ENCODE peak calls at places on chromosomes 11 and 22, in five cellular contexts. U, F, H, J and C are unnamed samples. For H3K27me3 and H3K36me3, the result is how much of the 10 kb centered on the place peaks cover.

GRCh38 chr11:92246637-92247036 is 22.0 kb downstream of the FAT3 start:
- DNase-seq in U (no peak), F (no peak), H (no peak), J (no peak), C (no peak)

GRCh38 chr11:77658213-77659013 is 20.8 kb upstream of the CLNS1A start:
- DNase-seq in U (no peak), F (no peak), H (no peak), J (peak), C (peak)

GRCh38 chr11:18698341-18699268 is at the start of gene TMEM86A:
- DNase-seq in U (peak), F (peak), H (peak), J (peak), C (no peak)

GRCh38 chr11:113937918-113938317 is 33.3 kb downstream of the HTR3B start:
- DNase-seq in U (no peak), F (no peak), H (no peak), J (no peak), C (no peak)

GRCh38 chr11:45518853-45519545 is 146.4 kb downstream of the CHST1 start:
- DNase-seq in U (no peak), F (no peak), H (no peak), J (no peak), C (no peak)

GRCh38 chr11:13942908-13943505 is 19.5 kb upstream of the SPON1 start:
- DNase-seq in U (no peak), F (no peak), H (no peak), J (peak), C (no peak)

GRCh38 chr11:57370251-57370650 is 10.7 kb downstream of the PRG3 start:
- DNase-seq in U (no peak), F (no peak), H (no peak), J (peak), C (peak)

GRCh38 chr11:58179648-58180047 is 9.2 kb upstream of the OR9Q2 start:
- DNase-seq in U (peak), F (no peak), H (no peak), J (no peak), C (no peak)

GRCh38 chr22:37427128-37427710 is at the start of gene ELFN2:
- DNase-seq in U (no peak), F (no peak), H (no peak), J (peak), C (no peak)

GRCh38 chr22:49197986-49198704 is 629.5 kb downstream of the BRD1 start:
- DNase-seq in U (no peak), F (no peak), H (peak), J (no peak), C (no peak)

GRCh38 chr11:57424802-57425564 is 1.9 kb downstream of the SLC43A3 start:
- DNase-seq in U (peak), F (peak), H (peak), J (peak), C (peak)

GRCh38 chr22:19360300-19360792 is 68.8 kb upstream of the CLTCL1 start:
- DNase-seq in U (no peak), F (no peak), H (peak), J (no peak), C (no peak)

GRCh38 chr11:14229472-14229871 is 129.5 kb downstream of the RRAS2 start:
- DNase-seq in U (no peak), F (no peak), H (no peak), J (no peak), C (no peak)

GRCh38 chr11:121539000-121539399 is 86.2 kb upstream of the SORL1-AS1 start:
- DNase-seq in U (no peak), F (no peak), H (no peak), J (no peak), C (no peak)

GRCh38 chr22:43511276-43511910 is 99.6 kb downstream of the MPPED1 start:
- DNase-seq in U (no peak), F (no peak), H (no peak), J (no peak), C (no peak)

GRCh38 chr11:27088353-27088752 is 47.7 kb downstream of the BBOX1 start:
- DNase-seq in U (no peak), F (no peak), H (no peak), J (peak), C (no peak)

GRCh38 chr22:43038325-43038724 is 23.4 kb upstream of the PACSIN2 start:
- DNase-seq in U (no peak), F (no peak), H (no peak), J (no peak), C (no peak)

GRCh38 chr11:95254139-95254704 is 23.2 kb upstream of the SESN3 start:
- DNase-seq in U (peak), F (peak), H (peak), J (peak), C (peak)

GRCh38 chr11:77095551-77096490 is 6.8 kb upstream of the OMP start:
- DNase-seq in U (peak), F (peak), H (peak), J (no peak), C (no peak)

GRCh38 chr11:79949574-79949973 is 508.7 kb upstream of the TENM4 start:
- DNase-seq in U (no peak), F (no peak), H (no peak), J (no peak), C (no peak)

GRCh38 chr22:29617922-29618629 is 14.6 kb downstream of the NF2 start:
- DNase-seq in U (no peak), F (no peak), H (no peak), J (peak), C (no peak)

GRCh38 chr11:68430384-68430783 is 30.2 kb upstream of the PPP6R3 start:
- DNase-seq in U (no peak), F (no peak), H (no peak), J (no peak), C (no peak)

GRCh38 chr22:35657571-35658312 is 9.5 kb downstream of the APOL6 start:
- DNase-seq in U (no peak), F (no peak), H (no peak), J (no peak), C (no peak)

GRCh38 chr11:96426356-96427103 is 36.7 kb downstream of the JRKL start:
- DNase-seq in U (no peak), F (no peak), H (no peak), J (peak), C (no peak)

GRCh38 chr11:14132312-14132711 is 169.8 kb downstream of the SPON1 start:
- DNase-seq in U (no peak), F (no peak), H (peak), J (no peak), C (no peak)

GRCh38 chr22:29312218-29313125 is 3.0 kb downstream of the RASL10A start:
- DNase-seq in U (no peak), F (no peak), H (no peak), J (no peak), C (no peak)

GRCh38 chr11:62545437-62546243 is 966 bp downstream of the AHNAK start:
- DNase-seq in U (peak), F (peak), H (peak), J (peak), C (peak)

GRCh38 chr11:109972939-109973338 is 120.3 kb upstream of the ZC3H12C start:
- DNase-seq in U (no peak), F (no peak), H (no peak), J (no peak), C (no peak)

GRCh38 chr22:27349456-27349855 is 452.1 kb downstream of the MN1 start:
- DNase-seq in U (no peak), F (no peak), H (no peak), J (peak), C (no peak)

GRCh38 chr11:75757651-75758050 is 10.9 kb upstream of the DGAT2 start:
- DNase-seq in U (no peak), F (no peak), H (no peak), J (no peak), C (no peak)

GRCh38 chr11:25317221-25317620 is 820.4 kb downstream of the LUZP2 start:
- DNase-seq in U (no peak), F (no peak), H (no peak), J (peak), C (no peak)

GRCh38 chr11:10496296-10496936 is 41.4 kb downstream of the AMPD3 start:
- DNase-seq in U (no peak), F (no peak), H (no peak), J (no peak), C (no peak)

GRCh38 chr11:69801513-69802335 is 17.5 kb downstream of the FGF3 start:
- DNase-seq in U (no peak), F (no peak), H (peak), J (no peak), C (no peak)

GRCh38 chr22:37464181-37464580 is 22.0 kb downstream of the MFNG start:
- DNase-seq in U (no peak), F (no peak), H (no peak), J (no peak), C (no peak)

DNA sequence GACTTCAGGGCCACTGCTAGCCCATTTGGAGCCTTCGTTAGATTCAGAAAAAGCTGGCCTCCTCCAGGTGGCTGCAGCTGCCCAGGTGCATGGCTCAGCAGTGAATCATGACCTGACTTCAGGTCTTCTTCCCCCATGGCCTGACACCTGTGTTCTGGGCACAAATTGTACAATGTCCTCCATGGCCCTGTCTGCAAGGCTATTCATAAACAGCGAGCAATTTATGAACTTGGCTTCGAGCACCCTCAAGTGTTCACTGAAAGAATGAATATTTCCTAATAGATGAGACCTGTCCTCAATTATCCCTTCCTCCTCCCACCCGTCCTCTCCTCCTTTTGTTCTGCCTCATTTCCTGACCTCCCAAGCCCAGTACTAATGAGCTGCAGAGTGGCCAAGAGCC is 12.2 kb upstream of the VPS37C start:
- DNase-seq in U (no peak), F (no peak), H (no peak), J (no peak), C (no peak)
- H3K27me3 ChIP-seq in U (under half), F (under half), H (under half), J (under half), C (under half)

GRCh38 chr11:66465371-66466224 is 1.1 kb upstream of the PELI3 start:
- DNase-seq in U (no peak), F (no peak), H (no peak), J (no peak), C (no peak)

GRCh38 chr11:66462911-66463310 is 3.8 kb upstream of the PELI3 start:
- DNase-seq in U (no peak), F (no peak), H (no peak), J (no peak), C (no peak)

GRCh38 chr11:66466225-66467033 is at the start of gene PELI3:
- DNase-seq in U (peak), F (peak), H (peak), J (peak), C (peak)

GRCh38 chr11:66467034-66467659 is 442 bp downstream of the PELI3 start:
- DNase-seq in U (no peak), F (peak), H (peak), J (peak), C (no peak)

GRCh38 chr11:66464916-66465315 is 1.8 kb upstream of the PELI3 start:
- DNase-seq in U (no peak), F (no peak), H (no peak), J (no peak), C (no peak)
- H3K4me3 ChIP-seq in U (no peak), F (no peak), H (no peak), J (no peak), C (no peak)

DNA sequence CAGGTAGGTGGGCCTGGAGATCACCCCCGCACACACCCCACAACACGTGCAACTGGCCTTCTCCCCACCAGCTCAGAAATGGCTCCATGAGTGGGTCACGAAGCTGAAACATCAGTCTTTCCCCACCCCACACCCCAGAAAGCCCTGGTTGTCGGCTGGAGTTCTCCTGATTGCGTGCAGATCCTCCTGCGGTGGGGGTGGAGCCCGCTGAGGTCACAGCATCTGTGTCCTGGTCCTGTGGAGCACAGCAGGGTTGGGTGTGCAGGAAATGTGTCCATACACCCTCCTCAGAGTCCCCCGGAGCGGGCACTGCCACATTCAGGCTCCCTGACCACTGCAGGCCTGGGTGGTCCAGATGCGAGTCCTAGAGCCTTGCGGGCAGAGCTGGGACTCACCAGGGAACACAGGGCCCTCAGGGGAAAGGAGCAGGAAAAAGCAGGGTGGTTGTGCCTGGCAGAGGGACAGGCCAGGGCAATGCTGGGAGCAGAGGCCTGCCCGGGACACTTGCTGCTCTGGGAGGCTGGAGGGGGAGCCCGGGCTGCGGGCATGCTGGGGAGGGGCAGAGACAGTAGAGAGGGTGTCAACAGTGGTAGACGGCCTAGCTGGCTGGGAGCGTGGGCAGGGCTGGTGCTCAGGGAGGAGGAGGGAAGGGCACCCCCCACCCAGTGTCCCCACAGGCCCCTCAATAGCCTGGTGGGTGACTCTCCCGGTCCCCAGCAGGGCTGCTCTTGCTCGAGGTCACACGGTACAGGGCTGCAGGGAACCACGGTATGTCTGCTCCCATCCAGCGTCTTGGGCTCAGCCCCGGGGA is 42.4 kb upstream of the PPARA start:
- DNase-seq in U (no peak), F (no peak), H (no peak), J (no peak), C (no peak)
- H3K36me3 ChIP-seq in U (half or more), F (under half), H (under half), J (half or more), C (half or more)

GRCh38 chr22:39094717-39095389 is 2.2 kb upstream of the APOBEC3H start:
- DNase-seq in U (no peak), F (peak), H (peak), J (no peak), C (no peak)

GRCh38 chr22:39097098-39098020 is at the start of gene APOBEC3H:
- DNase-seq in U (no peak), F (peak), H (peak), J (peak), C (no peak)

GRCh38 chr22:39098576-39098975 is 1.5 kb downstream of the APOBEC3H start:
- DNase-seq in U (no peak), F (peak), H (no peak), J (no peak), C (no peak)

GRCh38 chr22:39098026-39098425 is 982 bp downstream of the APOBEC3H start:
- DNase-seq in U (no peak), F (peak), H (no peak), J (no peak), C (no peak)

GRCh38 chr22:39095971-39096370 is 1.1 kb upstream of the APOBEC3H start:
- DNase-seq in U (no peak), F (peak), H (no peak), J (no peak), C (no peak)
- H3K27me3 ChIP-seq in U (under half), F (under half), H (under half), J (under half), C (under half)